ENCODE peak calls at places on chromosomes 2 and 18, in eight cellular contexts. C is kidney, J is ovary, L is HepG2, A is MG63, M is right lobe of liver, X is pancreas, B is mucosa of descending colon. N is an unnamed sample.

GRCh38 chr2:61357681-61358080 is 113.2 kb downstream of the USP34 start:
- DNase-seq in C (no peak), B (no peak), A (no peak), L (no peak), M (no peak), X (no peak), J (no peak), N (no peak)

GRCh38 chr2:44713170-44713569 is 228.3 kb upstream of the SIX3 start:
- DNase-seq in A (no peak), X (no peak), M (no peak), B (no peak), L (no peak), J (no peak), C (no peak), N (no peak)

GRCh38 chr2:98806266-98806697 is 75.3 kb upstream of the MGAT4A start:
- DNase-seq in C (peak; percentile 92), M (peak; percentile 89), L (no peak), B (no peak), J (no peak), A (peak; percentile 97), X (peak; percentile 86), N (peak; percentile 87)

GRCh38 chr18:26579941-26580618 is 31.7 kb upstream of the KCTD1 start:
- DNase-seq in X (no peak), B (no peak), C (no peak), L (peak; percentile 15), J (no peak), A (peak; percentile 60), M (no peak), N (no peak)

GRCh38 chr18:13225261-13225660 is 6.7 kb downstream of the LDLRAD4 start:
- DNase-seq in B (no peak), X (no peak), J (no peak), A (no peak), C (no peak), M (no peak), L (no peak), N (no peak)

GRCh38 chr2:47437287-47437686 is 34.3 kb downstream of the MSH2 start:
- DNase-seq in B (no peak), C (no peak), J (no peak), L (no peak), A (no peak), M (no peak), X (no peak), N (no peak)

GRCh38 chr18:8389391-8390340 is 219.6 kb upstream of the RAB12 start:
- DNase-seq in C (no peak), X (peak; percentile 84), M (peak; percentile 65), J (peak; percentile 57), A (peak; percentile 45), B (no peak), L (peak; percentile 59), N (peak; percentile 61)

GRCh38 chr2:222054813-222055212 is 244.0 kb downstream of the PAX3 start:
- DNase-seq in X (no peak), L (no peak), J (no peak), A (no peak), M (no peak), B (no peak), C (no peak), N (no peak)

GRCh38 chr2:19547321-19547720 is 188.9 kb upstream of the OSR1 start:
- DNase-seq in J (no peak), C (no peak), B (no peak), L (no peak), X (no peak), M (no peak), A (no peak), N (no peak)

DNA sequence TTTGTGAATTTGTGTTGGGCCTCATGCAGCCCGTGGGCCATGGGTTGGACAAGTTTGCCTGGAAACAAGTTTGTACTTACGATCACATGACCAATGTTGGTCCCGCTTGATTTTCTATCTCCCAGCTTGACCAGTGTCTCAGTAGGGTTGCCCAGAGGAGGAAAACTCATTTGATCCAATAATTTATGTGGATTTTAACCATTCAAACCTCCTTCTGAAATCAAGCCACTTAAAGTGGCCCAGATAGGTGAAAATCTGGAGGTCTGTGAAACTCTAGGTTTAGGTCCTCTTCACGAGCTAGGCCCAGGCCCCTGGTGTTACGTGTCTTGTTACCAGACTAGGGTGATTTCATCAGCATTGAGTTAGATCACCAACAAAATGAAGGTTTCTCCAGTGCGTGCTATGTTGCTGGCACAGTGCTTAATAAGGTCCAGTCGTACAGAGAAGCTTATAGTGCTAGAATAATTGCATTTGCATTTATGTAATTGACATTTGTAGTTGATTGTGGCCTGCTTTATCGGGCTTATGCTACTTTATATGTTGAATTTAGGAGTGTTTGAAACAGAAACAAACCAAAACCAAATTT is 4.4 kb downstream of the ACTR2 start:
- DNase-seq in L (no peak), X (no peak), A (peak; percentile 52), B (no peak), C (no peak), J (no peak), M (no peak), N (no peak)
- H3K9me3 ChIP-seq in L (no peaks in the 10 kb centered on the region), X (no peaks in the 10 kb centered on the region), A (no peaks in the 10 kb centered on the region), B (no peaks in the 10 kb centered on the region), C (no peaks in the 10 kb centered on the region), J (no peaks in the 10 kb centered on the region), M (no peaks in the 10 kb centered on the region), N (no peaks in the 10 kb centered on the region)

DNA sequence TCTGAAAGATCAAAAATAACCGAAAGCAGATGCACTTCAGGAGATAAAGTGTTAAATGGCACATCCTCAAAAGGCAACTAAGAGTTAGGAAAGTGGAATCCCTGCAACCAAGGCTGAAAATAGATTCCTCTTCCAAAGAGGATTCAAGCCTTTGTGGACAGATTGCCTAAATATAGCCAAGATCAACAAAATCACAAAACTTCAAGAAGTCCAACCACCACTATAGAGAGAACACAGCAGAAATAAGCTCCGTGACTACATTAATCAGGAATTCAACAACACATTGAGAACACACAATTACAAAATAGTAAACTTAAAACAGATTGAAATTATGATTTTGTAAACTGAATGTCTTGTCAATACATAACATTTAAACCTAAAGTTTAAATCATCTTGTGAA is 165.7 kb downstream of the LNPK start:
- DNase-seq in J (no peak), C (no peak), X (no peak), B (no peak), L (no peak), M (no peak), A (no peak), N (no peak)
- H3K4me3 ChIP-seq in J (no peak overlapping the region), C (no peak overlapping the region), X (no peak overlapping the region), B (no peak overlapping the region), L (no peak overlapping the region), M (no peak overlapping the region), A (no peak overlapping the region), N (no peak overlapping the region)

GRCh38 chr18:71134122-71134521 is 845.3 kb downstream of the SOCS6 start:
- DNase-seq in B (no peak), A (no peak), L (no peak), C (no peak), M (no peak), J (no peak), X (no peak), N (no peak)
- H3K9me3 ChIP-seq in B (no peaks in the 10 kb centered on the region), A (no peaks in the 10 kb centered on the region), L (no peaks in the 10 kb centered on the region), C (no peaks in the 10 kb centered on the region), M (no peaks in the 10 kb centered on the region), J (no peaks in the 10 kb centered on the region), X (no peaks in the 10 kb centered on the region), N (no peaks in the 10 kb centered on the region)

GRCh38 chr2:11898576-11898975 is 152.1 kb downstream of the LPIN1 start:
- DNase-seq in J (no peak), C (no peak), L (no peak), A (no peak), M (no peak), B (no peak), X (no peak), N (no peak)
- H3K4me3 ChIP-seq in J (no peak overlapping the region), C (no peak overlapping the region), L (no peak overlapping the region), A (no peak overlapping the region), M (no peak overlapping the region), B (no peak overlapping the region), X (no peak overlapping the region), N (no peak overlapping the region)

GRCh38 chr2:148362144-148362796 is 282.3 kb upstream of the EPC2 start:
- DNase-seq in J (no peak), L (peak; percentile 39), B (no peak), M (no peak), C (peak; percentile 41), A (no peak), X (no peak), N (peak; percentile 21)

GRCh38 chr2:148358375-148358774 is 286.2 kb upstream of the EPC2 start:
- DNase-seq in A (no peak), M (no peak), L (no peak), B (no peak), J (no peak), C (no peak), X (no peak), N (no peak)

DNA sequence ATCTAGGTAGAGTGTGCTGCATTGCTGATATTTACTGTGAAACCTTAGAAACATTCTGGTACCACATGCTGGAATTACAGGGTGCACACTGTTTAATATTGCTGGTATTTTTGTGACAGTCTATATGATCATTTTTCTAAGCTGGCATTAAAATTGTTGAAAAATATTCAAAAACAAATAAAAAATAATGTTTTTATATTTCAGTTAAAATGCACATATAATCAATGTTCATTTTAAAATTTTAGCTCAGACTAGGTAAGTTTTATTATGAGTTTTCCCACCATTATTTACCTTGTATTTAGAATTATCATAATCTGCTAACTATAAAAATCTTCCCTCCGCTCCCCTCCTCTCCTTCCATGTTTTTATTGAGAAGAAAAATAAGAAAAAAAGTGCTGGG is 283.9 kb upstream of the EPC2 start:
- DNase-seq in L (no peak), A (no peak), B (no peak), M (no peak), X (no peak), C (no peak), J (no peak), N (no peak)
- H3K9me3 ChIP-seq in L (no peaks in the 10 kb centered on the region), A (peaks cover 4% of the 10 kb centered on the region), B (peaks cover 5% of the 10 kb centered on the region), M (no peaks in the 10 kb centered on the region), X (no peaks in the 10 kb centered on the region), C (no peaks in the 10 kb centered on the region), J (no peaks in the 10 kb centered on the region), N (no peaks in the 10 kb centered on the region)

GRCh38 chr2:173513117-173513516 is 158.4 kb downstream of the CDCA7 start:
- DNase-seq in A (no peak), B (no peak), C (no peak), X (no peak), L (no peak), J (no peak), M (no peak), N (no peak)

GRCh38 chr2:173511357-173511756 is 156.7 kb downstream of the CDCA7 start:
- DNase-seq in B (no peak), X (no peak), M (no peak), L (no peak), J (no peak), A (no peak), C (no peak), N (no peak)

DNA sequence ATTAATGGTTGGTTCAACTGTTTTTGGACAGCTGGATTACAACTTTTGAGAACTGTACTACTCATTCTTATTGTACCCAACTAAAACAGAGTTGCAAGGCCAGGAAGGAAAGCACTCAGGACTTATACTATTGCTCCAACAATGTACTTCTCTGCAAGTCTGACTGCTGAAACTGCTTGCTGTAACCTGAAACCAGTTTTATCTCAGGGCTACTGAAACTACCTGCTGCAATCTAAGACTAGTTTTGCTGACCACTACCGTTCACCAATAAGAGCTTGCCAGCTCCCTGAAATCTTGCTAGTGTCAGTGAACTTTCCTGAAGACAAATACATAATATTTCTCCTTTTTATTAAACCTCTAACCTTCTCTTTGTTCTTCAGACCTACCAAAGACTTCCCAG is 157.3 kb downstream of the CDCA7 start:
- DNase-seq in C (no peak), B (no peak), M (no peak), L (no peak), J (no peak), A (no peak), X (no peak), N (no peak)
- H3K4me3 ChIP-seq in C (no peak overlapping the region), B (no peak overlapping the region), M (no peak overlapping the region), L (no peak overlapping the region), J (no peak overlapping the region), A (no peak overlapping the region), X (no peak overlapping the region), N (no peak overlapping the region)

N was measured in right cardiac atrium.